ENCODE peak calls at places on chromosomes 6 and 20, in four cellular contexts. One of them, this sample, is unnamed.

GRCh38 chr6:163688971-163689370 is 274.5 kb downstream of the QKI start:
- DNase-seq in NT2/D1: no peak
- DNase-seq in NK-92 treated with Interleukin-12 subunit alpha and Interleukin-12 subunit beta, amount 100 ng/mL, for 24 hours: no peak
- DNase-seq in GM04503: no peak
- DNase-seq in this sample: peak; percentile 9

GRCh38 chr20:32992015-32992641 is 12.1 kb downstream of the SUN5 start:
- DNase-seq in NT2/D1: no peak
- DNase-seq in GM04503: no peak
- DNase-seq in NK-92 treated with Interleukin-12 subunit alpha and Interleukin-12 subunit beta, amount 100 ng/mL, for 24 hours: no peak
- DNase-seq in this sample: no peak

GRCh38 chr6:20180935-20181334 is 31.3 kb downstream of the MBOAT1 start:
- DNase-seq in NK-92 treated with Interleukin-12 subunit alpha and Interleukin-12 subunit beta, amount 100 ng/mL, for 24 hours: no peak
- DNase-seq in NT2/D1: no peak
- DNase-seq in GM04503: no peak
- DNase-seq in this sample: no peak

GRCh38 chr6:36386495-36387439 is 702 bp downstream of the ETV7 start:
- DNase-seq in NK-92 treated with Interleukin-12 subunit alpha and Interleukin-12 subunit beta, amount 100 ng/mL, for 24 hours: no peak
- DNase-seq in GM04503: no peak
- DNase-seq in NT2/D1: no peak
- DNase-seq in this sample: no peak

GRCh38 chr20:50085481-50086365 is 27.2 kb downstream of the UBE2V1 start:
- DNase-seq in NT2/D1: peak; percentile 48
- DNase-seq in NK-92 treated with Interleukin-12 subunit alpha and Interleukin-12 subunit beta, amount 100 ng/mL, for 24 hours: no peak
- DNase-seq in GM04503: no peak
- DNase-seq in this sample: no peak

GRCh38 chr6:5763407-5763806 is 243.3 kb downstream of the NRN1 start:
- DNase-seq in NK-92 treated with Interleukin-12 subunit alpha and Interleukin-12 subunit beta, amount 100 ng/mL, for 24 hours: no peak
- DNase-seq in GM04503: no peak
- DNase-seq in NT2/D1: no peak
- DNase-seq in this sample: no peak

GRCh38 chr6:157714153-157714490 is 108.9 kb upstream of the SNX9 start:
- DNase-seq in NT2/D1: no peak
- DNase-seq in GM04503: peak; percentile 98
- DNase-seq in NK-92 treated with Interleukin-12 subunit alpha and Interleukin-12 subunit beta, amount 100 ng/mL, for 24 hours: no peak
- DNase-seq in this sample: peak; percentile 95

GRCh38 chr20:22763257-22763906 is 179.0 kb upstream of the FOXA2 start:
- DNase-seq in GM04503: peak; percentile 6
- DNase-seq in NK-92 treated with Interleukin-12 subunit alpha and Interleukin-12 subunit beta, amount 100 ng/mL, for 24 hours: no peak
- DNase-seq in NT2/D1: no peak
- DNase-seq in this sample: no peak

GRCh38 chr6:7899046-7899888 is 11.3 kb downstream of the TXNDC5 start:
- DNase-seq in GM04503: no peak
- DNase-seq in NK-92 treated with Interleukin-12 subunit alpha and Interleukin-12 subunit beta, amount 100 ng/mL, for 24 hours: no peak
- DNase-seq in NT2/D1: no peak
- DNase-seq in this sample: no peak

GRCh38 chr20:38836991-38837390 is 31.5 kb downstream of the PPP1R16B start:
- DNase-seq in NT2/D1: no peak
- DNase-seq in NK-92 treated with Interleukin-12 subunit alpha and Interleukin-12 subunit beta, amount 100 ng/mL, for 24 hours: no peak
- DNase-seq in GM04503: no peak
- DNase-seq in this sample: no peak

GRCh38 chr6:38789256-38789655 is 74.1 kb downstream of the DNAH8 start:
- DNase-seq in GM04503: no peak
- DNase-seq in NK-92 treated with Interleukin-12 subunit alpha and Interleukin-12 subunit beta, amount 100 ng/mL, for 24 hours: no peak
- DNase-seq in NT2/D1: no peak
- DNase-seq in this sample: no peak

GRCh38 chr6:6631526-6632276 is 43.2 kb downstream of the LY86 start:
- DNase-seq in GM04503: peak; percentile 5
- DNase-seq in NT2/D1: no peak
- DNase-seq in NK-92 treated with Interleukin-12 subunit alpha and Interleukin-12 subunit beta, amount 100 ng/mL, for 24 hours: no peak
- DNase-seq in this sample: peak; percentile 5

GRCh38 chr6:161444464-161444863 is 170.6 kb upstream of the AGPAT4 start:
- DNase-seq in NT2/D1: no peak
- DNase-seq in NK-92 treated with Interleukin-12 subunit alpha and Interleukin-12 subunit beta, amount 100 ng/mL, for 24 hours: no peak
- DNase-seq in GM04503: no peak
- DNase-seq in this sample: no peak

GRCh38 chr20:58393299-58393698 is 4.3 kb downstream of the VAPB start:
- DNase-seq in NT2/D1: no peak
- DNase-seq in NK-92 treated with Interleukin-12 subunit alpha and Interleukin-12 subunit beta, amount 100 ng/mL, for 24 hours: no peak
- DNase-seq in GM04503: peak; percentile 41
- DNase-seq in this sample: no peak

GRCh38 chr6:130697661-130698535 is 129.3 kb upstream of the SMLR1 start:
- DNase-seq in NT2/D1: peak; percentile 13
- DNase-seq in GM04503: no peak
- DNase-seq in NK-92 treated with Interleukin-12 subunit alpha and Interleukin-12 subunit beta, amount 100 ng/mL, for 24 hours: no peak
- DNase-seq in this sample: no peak

GRCh38 chr6:1598433-1598832 is 11.3 kb upstream of the FOXC1 start:
- DNase-seq in NT2/D1: no peak
- DNase-seq in NK-92 treated with Interleukin-12 subunit alpha and Interleukin-12 subunit beta, amount 100 ng/mL, for 24 hours: no peak
- DNase-seq in GM04503: no peak
- DNase-seq in this sample: no peak

GRCh38 chr6:15481414-15481813 is 181.4 kb downstream of the DTNBP1 start:
- DNase-seq in NT2/D1: no peak
- DNase-seq in NK-92 treated with Interleukin-12 subunit alpha and Interleukin-12 subunit beta, amount 100 ng/mL, for 24 hours: no peak
- DNase-seq in GM04503: no peak
- DNase-seq in this sample: no peak

GRCh38 chr6:123594776-123595175 is 42.0 kb downstream of the TRDN start:
- DNase-seq in NT2/D1: no peak
- DNase-seq in NK-92 treated with Interleukin-12 subunit alpha and Interleukin-12 subunit beta, amount 100 ng/mL, for 24 hours: no peak
- DNase-seq in GM04503: no peak
- DNase-seq in this sample: no peak

GRCh38 chr6:37705239-37706051 is 7.8 kb upstream of the MDGA1 start:
- DNase-seq in GM04503: no peak
- DNase-seq in NK-92 treated with Interleukin-12 subunit alpha and Interleukin-12 subunit beta, amount 100 ng/mL, for 24 hours: no peak
- DNase-seq in NT2/D1: peak; percentile 61
- DNase-seq in this sample: no peak

GRCh38 chr6:170553686-170554085 is 483 bp upstream of the TBP start:
- DNase-seq in NT2/D1: no peak
- DNase-seq in NK-92 treated with Interleukin-12 subunit alpha and Interleukin-12 subunit beta, amount 100 ng/mL, for 24 hours: no peak
- DNase-seq in GM04503: no peak
- DNase-seq in this sample: no peak

GRCh38 chr6:113530769-113531168 is 326.4 kb upstream of the MARCKS start:
- DNase-seq in NT2/D1: no peak
- DNase-seq in GM04503: no peak
- DNase-seq in NK-92 treated with Interleukin-12 subunit alpha and Interleukin-12 subunit beta, amount 100 ng/mL, for 24 hours: no peak
- DNase-seq in this sample: no peak

GRCh38 chr6:69584913-69585729 is 211.7 kb downstream of the LMBRD1 start:
- DNase-seq in NK-92 treated with Interleukin-12 subunit alpha and Interleukin-12 subunit beta, amount 100 ng/mL, for 24 hours: peak; percentile 23
- DNase-seq in GM04503: no peak
- DNase-seq in NT2/D1: no peak
- DNase-seq in this sample: peak; percentile 8

GRCh38 chr20:6000851-6001250 is 50.4 kb downstream of the MCM8 start:
- DNase-seq in NK-92 treated with Interleukin-12 subunit alpha and Interleukin-12 subunit beta, amount 100 ng/mL, for 24 hours: no peak
- DNase-seq in GM04503: no peak
- DNase-seq in NT2/D1: no peak
- DNase-seq in this sample: no peak

GRCh38 chr6:27388293-27389197 is at the start of gene ZNF391:
- DNase-seq in NK-92 treated with Interleukin-12 subunit alpha and Interleukin-12 subunit beta, amount 100 ng/mL, for 24 hours: peak; percentile 22
- DNase-seq in NT2/D1: peak; percentile 54
- DNase-seq in GM04503: peak; percentile 60
- DNase-seq in this sample: peak; percentile 39

GRCh38 chr6:120816862-120817261 is 517.4 kb downstream of the TBC1D32 start:
- DNase-seq in NK-92 treated with Interleukin-12 subunit alpha and Interleukin-12 subunit beta, amount 100 ng/mL, for 24 hours: no peak
- DNase-seq in NT2/D1: no peak
- DNase-seq in GM04503: no peak
- DNase-seq in this sample: no peak

This sample was measured in BJ.